ENCODE peak calls at places on chromosome 6, in eight cellular contexts. X is AG04449; Y is HCT116; G is left lung; B is choroid plexus epithelial cell; T is CD8-positive, alpha-beta T cell; P is ovary; F is hepatocyte. I is an unnamed sample.

GRCh38 chr6:14664112-14664592 is 546.6 kb downstream of the CD83 start:
- DNase-seq in G (no peak), F (no peak), X (no peak), B (peak), T (no peak), P (no peak), Y (no peak), I (no peak)

GRCh38 chr6:79117752-79118151 is 39.7 kb upstream of the PHIP start:
- DNase-seq in G (no peak), Y (no peak), B (peak), F (no peak), X (no peak), P (no peak), T (no peak), I (no peak)

GRCh38 chr6:146856296-146856695 is 257.5 kb downstream of the ADGB start:
- DNase-seq in Y (no peak), X (no peak), F (no peak), G (no peak), T (no peak), B (no peak), P (no peak), I (no peak)

GRCh38 chr6:116858060-116858459 is 19.0 kb upstream of the RFX6 start:
- DNase-seq in X (no peak), P (no peak), G (no peak), T (no peak), B (no peak), Y (no peak), F (no peak), I (no peak)

GRCh38 chr6:157806496-157807215 is 16.4 kb upstream of the SNX9 start:
- DNase-seq in X (no peak), Y (no peak), B (no peak), G (no peak), F (no peak), P (no peak), T (no peak), I (no peak)

GRCh38 chr6:35568967-35569606 is 56.4 kb upstream of the TULP1 start:
- DNase-seq in B (peak), X (no peak), P (no peak), F (peak), T (no peak), Y (no peak), G (peak), I (no peak)

GRCh38 chr6:66094615-66095014 is 387.6 kb upstream of the EYS start:
- DNase-seq in B (no peak), X (no peak), Y (no peak), T (no peak), P (no peak), G (peak), F (no peak), I (no peak)

GRCh38 chr6:7970616-7971015 is 60.0 kb upstream of the TXNDC5 start:
- DNase-seq in G (no peak), Y (no peak), X (no peak), F (no peak), P (no peak), B (no peak), T (no peak), I (no peak)

GRCh38 chr6:125745281-125746018 is 4.0 kb upstream of the HEY2 start:
- DNase-seq in F (no peak), P (no peak), Y (no peak), T (no peak), X (no peak), B (no peak), G (no peak), I (no peak)

GRCh38 chr6:53461041-53461656 is 83.8 kb downstream of the GCLC start:
- DNase-seq in P (no peak), F (no peak), B (no peak), X (no peak), T (no peak), Y (no peak), G (no peak), I (no peak)

GRCh38 chr6:65937982-65938381 is 231.0 kb upstream of the EYS start:
- DNase-seq in F (no peak), B (no peak), G (no peak), Y (no peak), T (no peak), P (peak), X (no peak), I (no peak)

GRCh38 chr6:83055366-83055964 is 10.2 kb downstream of the UBE3D start:
- DNase-seq in G (no peak), P (no peak), T (no peak), Y (peak), B (peak), X (no peak), F (peak), I (no peak)

GRCh38 chr6:7008451-7008988 is 99.2 kb upstream of the RREB1 start:
- DNase-seq in Y (no peak), T (no peak), B (no peak), X (no peak), F (no peak), G (no peak), P (no peak), I (no peak)

GRCh38 chr6:1841131-1841530 is 231.4 kb downstream of the FOXC1 start:
- DNase-seq in G (no peak), T (no peak), Y (no peak), P (no peak), X (no peak), F (no peak), B (peak), I (no peak)

GRCh38 chr6:31350973-31351733 is 5.8 kb downstream of the HLA-B start:
- DNase-seq in G (no peak), F (no peak), X (no peak), T (no peak), Y (no peak), B (no peak), P (no peak), I (no peak)

GRCh38 chr6:25649611-25650010 is 2.4 kb upstream of the SCGN start:
- DNase-seq in F (no peak), T (no peak), P (no peak), Y (no peak), G (no peak), B (no peak), X (no peak), I (no peak)

GRCh38 chr6:98156580-98156979 is 677.8 kb upstream of the POU3F2 start:
- DNase-seq in G (no peak), B (no peak), Y (no peak), P (no peak), T (no peak), X (no peak), F (no peak), I (no peak)

GRCh38 chr6:148325316-148326068 is 17.1 kb upstream of the SASH1 start:
- DNase-seq in X (no peak), G (no peak), Y (no peak), B (no peak), T (no peak), F (no peak), P (no peak), I (no peak)

GRCh38 chr6:29745386-29745785 is 22.2 kb downstream of the HLA-F start:
- DNase-seq in F (no peak), G (no peak), P (no peak), B (no peak), T (no peak), Y (no peak), X (no peak), I (no peak)

GRCh38 chr6:121335111-121336008 is 1.1 kb upstream of the TBC1D32 start:
- DNase-seq in P (no peak), T (no peak), Y (no peak), X (no peak), F (no peak), G (no peak), B (no peak), I (no peak)

GRCh38 chr6:155103816-155104366 is 108.8 kb downstream of the TIAM2 start:
- DNase-seq in T (no peak), P (no peak), Y (no peak), X (no peak), B (peak), F (no peak), G (no peak), I (no peak)

GRCh38 chr6:33162471-33162870 is 29.8 kb downstream of the COL11A2 start:
- DNase-seq in X (no peak), G (no peak), P (no peak), T (no peak), F (no peak), B (no peak), Y (no peak), I (no peak)

GRCh38 chr6:109477725-109478124 is 5.3 kb downstream of the ZBTB24 start:
- DNase-seq in P (no peak), Y (no peak), X (no peak), T (no peak), F (no peak), B (no peak), G (no peak), I (no peak)

GRCh38 chr6:109478222-109478805 is 4.7 kb downstream of the ZBTB24 start:
- DNase-seq in G (no peak), P (no peak), X (no peak), T (no peak), B (no peak), Y (no peak), F (no peak), I (no peak)

GRCh38 chr6:109477184-109477583 is 5.8 kb downstream of the ZBTB24 start:
- DNase-seq in B (no peak), F (no peak), T (no peak), G (no peak), P (no peak), Y (no peak), X (no peak), I (no peak)

GRCh38 chr6:109480993-109481480 is 2.0 kb downstream of the ZBTB24 start:
- DNase-seq in T (no peak), P (no peak), X (no peak), G (no peak), Y (no peak), B (no peak), F (no peak), I (no peak)

DNA sequence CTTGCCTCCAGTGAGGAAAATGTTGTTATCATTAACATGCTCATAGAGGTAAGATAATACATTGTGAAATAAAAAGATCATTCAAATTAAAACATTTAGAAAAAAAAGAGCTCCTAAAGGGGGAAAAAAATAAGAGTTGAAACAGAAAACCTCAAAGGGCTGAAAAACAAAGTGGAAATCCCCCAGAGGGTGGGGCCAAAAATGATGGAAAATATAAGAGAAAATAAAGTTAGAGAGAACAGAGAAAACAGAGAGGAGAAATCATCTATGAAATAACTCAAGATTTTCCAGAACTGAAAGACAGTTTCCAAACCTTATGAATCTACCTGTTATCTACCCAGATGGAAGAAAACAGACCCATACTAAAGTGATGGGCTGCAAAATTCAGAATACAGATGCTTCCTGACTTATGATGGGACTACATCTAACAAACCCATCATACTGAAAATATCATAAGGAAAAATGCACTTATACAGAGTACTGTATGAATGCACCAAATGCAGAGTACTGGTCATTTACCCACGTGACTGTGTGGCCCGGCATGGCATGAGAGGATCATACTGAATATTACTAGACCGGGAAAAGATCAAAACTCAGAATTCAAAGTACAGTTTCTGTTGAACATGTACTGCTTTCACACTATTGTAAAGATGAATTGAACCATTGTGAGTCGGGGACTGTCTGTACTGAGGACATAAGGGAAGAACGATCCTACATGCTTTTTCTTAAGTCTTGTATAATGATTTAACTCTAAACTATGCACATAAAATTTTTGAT is 4.0 kb downstream of the ZBTB24 start:
- DNase-seq in F (no peak), T (no peak), Y (no peak), X (no peak), G (no peak), P (no peak), B (no peak), I (no peak)
- H3K4me3 ChIP-seq in F (no peak), T (peak), Y (no peak), X (no peak), G (peak), P (no peak), B (peak), I (no peak)

DNA sequence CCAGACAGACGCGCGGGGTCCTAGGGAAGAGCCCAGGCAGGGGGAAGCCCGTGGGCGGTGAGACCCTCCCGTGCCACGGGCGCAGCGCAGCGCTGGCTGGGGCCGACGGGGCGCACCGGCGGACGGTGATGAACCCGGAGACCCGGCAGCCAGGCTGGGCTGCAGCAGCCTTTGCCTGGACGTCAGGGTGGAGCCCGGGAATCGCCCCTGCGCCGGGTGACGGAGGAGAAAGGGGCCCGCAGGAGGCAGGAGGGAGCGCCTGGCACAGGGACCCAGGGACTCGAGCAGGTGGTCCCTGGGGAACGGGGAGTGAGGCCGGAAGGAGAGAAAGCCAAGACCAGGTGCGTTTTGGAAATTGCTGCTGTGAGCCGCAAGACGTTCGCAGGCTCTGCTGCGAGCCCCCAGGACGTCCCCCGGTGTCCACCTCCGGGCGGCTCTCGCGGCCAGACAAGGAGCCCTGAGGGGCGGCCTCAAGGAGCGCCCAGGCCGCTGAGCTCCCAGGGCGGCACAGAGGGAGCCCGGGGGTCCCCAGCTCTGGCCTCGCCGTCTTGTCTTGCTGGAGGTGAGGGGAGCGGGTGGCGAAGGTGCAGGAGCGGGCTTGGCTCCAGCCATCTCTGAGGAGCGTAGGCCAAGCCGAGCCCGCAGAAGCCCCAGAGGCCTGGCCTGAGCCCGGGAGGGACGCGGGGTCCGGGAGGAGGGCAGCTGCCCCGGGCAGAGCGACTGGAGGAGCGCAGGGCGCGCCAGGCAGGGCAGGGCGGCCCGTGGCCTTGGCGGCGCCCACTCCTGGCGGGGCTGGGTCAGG is 191.2 kb upstream of the PDE10A start:
- DNase-seq in X (no peak), P (no peak), G (no peak), Y (no peak), T (no peak), F (no peak), B (no peak), I (no peak)
- H3K4me3 ChIP-seq in X (no peak), P (no peak), G (no peak), Y (no peak), T (no peak), F (no peak), B (no peak), I (no peak)

GRCh38 chr6:85453052-85453451 is 3.2 kb downstream of the NT5E start:
- DNase-seq in P (no peak), B (no peak), Y (no peak), X (no peak), F (no peak), T (no peak), G (no peak), I (no peak)

GRCh38 chr6:85450578-85450884 is 648 bp downstream of the NT5E start:
- DNase-seq in F (no peak), G (no peak), Y (no peak), B (peak), T (no peak), P (no peak), X (no peak), I (no peak)

GRCh38 chr6:85452441-85452881 is 2.6 kb downstream of the NT5E start:
- DNase-seq in Y (no peak), X (no peak), G (no peak), F (no peak), B (peak), P (no peak), T (no peak), I (no peak)

GRCh38 chr6:85453490-85453889 is 3.6 kb downstream of the NT5E start:
- DNase-seq in G (no peak), B (no peak), P (no peak), T (no peak), X (no peak), Y (no peak), F (no peak), I (no peak)

GRCh38 chr6:85451586-85452306 is 1.9 kb downstream of the NT5E start:
- DNase-seq in Y (no peak), G (no peak), T (no peak), B (no peak), F (no peak), P (no peak), X (no peak), I (no peak)
- H3K4me3 ChIP-seq in Y (peak), G (no peak), T (peak), B (peak), F (no peak), P (peak), X (peak), I (peak)

GRCh38 chr6:9112548-9112947 is 677.2 kb upstream of the SLC35B3 start:
- DNase-seq in P (no peak), G (no peak), T (no peak), F (no peak), B (no peak), X (no peak), Y (no peak), I (no peak)
- H3K4me3 ChIP-seq in P (no peak), G (no peak), T (no peak), F (no peak), B (no peak), X (no peak), Y (no peak), I (no peak)

I was measured in ascending aorta.